ENCODE peak calls at places on chromosomes 5 and 9, in ten cellular contexts. One of them, this sample, is unnamed.

GRCh38 chr9:99491408-99492259 is 269.6 kb downstream of the SEC61B start:
- DNase-seq in adrenal gland: no peak
- DNase-seq in cardiac muscle cell: no peak
- DNase-seq in Peyer's patch: no peak
- DNase-seq in colonic mucosa: no peak
- DNase-seq in Calu3: no peak
- DNase-seq in tibial nerve: no peak
- DNase-seq in MCF 10A: no peak
- DNase-seq in A673: no peak
- DNase-seq in psoas muscle: no peak
- DNase-seq in this sample: peak; percentile 4

GRCh38 chr5:83492331-83492730 is 20.8 kb downstream of the VCAN start:
- DNase-seq in adrenal gland: no peak
- DNase-seq in cardiac muscle cell: no peak
- DNase-seq in Peyer's patch: no peak
- DNase-seq in colonic mucosa: no peak
- DNase-seq in Calu3: no peak
- DNase-seq in tibial nerve: no peak
- DNase-seq in MCF 10A: peak; percentile 31
- DNase-seq in A673: no peak
- DNase-seq in psoas muscle: no peak
- DNase-seq in this sample: no peak

GRCh38 chr5:133824661-133825254 is 143.7 kb downstream of the C5orf15 start:
- DNase-seq in adrenal gland: no peak
- DNase-seq in cardiac muscle cell: no peak
- DNase-seq in Peyer's patch: peak; percentile 44
- DNase-seq in colonic mucosa: no peak
- DNase-seq in Calu3: no peak
- DNase-seq in tibial nerve: no peak
- DNase-seq in MCF 10A: no peak
- DNase-seq in A673: no peak
- DNase-seq in psoas muscle: no peak
- DNase-seq in this sample: no peak

GRCh38 chr9:71210326-71210725 is 88.9 kb upstream of the TRPM3 start:
- DNase-seq in adrenal gland: no peak
- DNase-seq in cardiac muscle cell: no peak
- DNase-seq in Peyer's patch: no peak
- DNase-seq in colonic mucosa: no peak
- DNase-seq in Calu3: no peak
- DNase-seq in tibial nerve: no peak
- DNase-seq in MCF 10A: no peak
- DNase-seq in A673: no peak
- DNase-seq in psoas muscle: no peak
- DNase-seq in this sample: no peak

GRCh38 chr5:151139015-151139414 is 18.6 kb downstream of the ANXA6 start:
- DNase-seq in adrenal gland: no peak
- DNase-seq in cardiac muscle cell: no peak
- DNase-seq in Peyer's patch: no peak
- DNase-seq in colonic mucosa: no peak
- DNase-seq in Calu3: no peak
- DNase-seq in tibial nerve: no peak
- DNase-seq in MCF 10A: no peak
- DNase-seq in A673: no peak
- DNase-seq in psoas muscle: no peak
- DNase-seq in this sample: no peak

GRCh38 chr9:84297162-84297821 is 43.3 kb downstream of the SLC28A3 start:
- DNase-seq in adrenal gland: no peak
- DNase-seq in cardiac muscle cell: no peak
- DNase-seq in Peyer's patch: no peak
- DNase-seq in colonic mucosa: no peak
- DNase-seq in Calu3: no peak
- DNase-seq in tibial nerve: no peak
- DNase-seq in MCF 10A: no peak
- DNase-seq in A673: no peak
- DNase-seq in psoas muscle: no peak
- DNase-seq in this sample: no peak

GRCh38 chr5:93273176-93273575 is 307.8 kb downstream of the NR2F1-AS1 start:
- DNase-seq in adrenal gland: no peak
- DNase-seq in cardiac muscle cell: no peak
- DNase-seq in Peyer's patch: no peak
- DNase-seq in colonic mucosa: no peak
- DNase-seq in Calu3: no peak
- DNase-seq in tibial nerve: no peak
- DNase-seq in MCF 10A: peak; percentile 51
- DNase-seq in A673: no peak
- DNase-seq in psoas muscle: no peak
- DNase-seq in this sample: no peak

GRCh38 chr5:8839361-8840055 is 706.4 kb downstream of the SEMA5A start:
- DNase-seq in adrenal gland: no peak
- DNase-seq in cardiac muscle cell: no peak
- DNase-seq in Peyer's patch: no peak
- DNase-seq in colonic mucosa: no peak
- DNase-seq in Calu3: no peak
- DNase-seq in tibial nerve: peak; percentile 34
- DNase-seq in MCF 10A: no peak
- DNase-seq in A673: no peak
- DNase-seq in psoas muscle: no peak
- DNase-seq in this sample: no peak

GRCh38 chr5:77295863-77296378 is 85.4 kb downstream of the PDE8B start:
- DNase-seq in adrenal gland: no peak
- DNase-seq in cardiac muscle cell: no peak
- DNase-seq in Peyer's patch: no peak
- DNase-seq in colonic mucosa: no peak
- DNase-seq in Calu3: no peak
- DNase-seq in tibial nerve: no peak
- DNase-seq in MCF 10A: no peak
- DNase-seq in A673: no peak
- DNase-seq in psoas muscle: no peak
- DNase-seq in this sample: no peak

GRCh38 chr9:108551030-108551964 is 304.5 kb downstream of the ACTL7B start:
- DNase-seq in adrenal gland: peak; percentile 61
- DNase-seq in cardiac muscle cell: no peak
- DNase-seq in Peyer's patch: no peak
- DNase-seq in colonic mucosa: no peak
- DNase-seq in Calu3: peak; percentile 53
- DNase-seq in tibial nerve: no peak
- DNase-seq in MCF 10A: peak; percentile 97
- DNase-seq in A673: peak; percentile 84
- DNase-seq in psoas muscle: peak; percentile 65
- DNase-seq in this sample: peak; percentile 11

GRCh38 chr9:122227576-122227903 is 1.2 kb downstream of the LHX6 start:
- DNase-seq in adrenal gland: no peak
- DNase-seq in cardiac muscle cell: no peak
- DNase-seq in Peyer's patch: no peak
- DNase-seq in colonic mucosa: no peak
- DNase-seq in Calu3: no peak
- DNase-seq in tibial nerve: no peak
- DNase-seq in MCF 10A: no peak
- DNase-seq in A673: no peak
- DNase-seq in psoas muscle: no peak
- DNase-seq in this sample: no peak

DNA sequence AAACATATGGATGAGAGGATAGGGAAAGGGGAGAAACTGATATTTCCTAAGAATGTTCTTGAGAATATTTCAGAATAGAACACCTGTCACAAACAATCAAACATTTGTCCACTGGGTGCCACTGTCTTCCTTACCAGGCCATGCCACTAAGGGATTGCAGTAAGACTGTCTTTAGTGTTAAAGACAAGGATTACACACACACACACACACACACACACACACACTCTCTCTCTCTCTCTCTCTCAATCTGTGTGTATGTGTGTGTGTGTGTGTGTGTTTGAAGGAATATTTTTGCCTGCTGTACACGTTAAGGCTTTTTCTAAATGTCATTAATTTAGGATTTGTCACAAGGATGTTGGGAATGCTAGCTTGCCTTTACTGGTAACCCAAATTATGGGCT is 54.4 kb downstream of the CCDC192 start:
- DNase-seq in adrenal gland: peak; percentile 52
- DNase-seq in cardiac muscle cell: peak; percentile 24
- DNase-seq in Peyer's patch: peak; percentile 56
- DNase-seq in colonic mucosa: peak; percentile 69
- DNase-seq in Calu3: peak; percentile 77
- DNase-seq in tibial nerve: no peak
- DNase-seq in MCF 10A: peak; percentile 74
- DNase-seq in A673: peak; percentile 19
- DNase-seq in psoas muscle: no peak
- DNase-seq in this sample: peak; percentile 55
- TF ChIP-seq CTCF in adrenal gland: peak; percentile 67
- TF ChIP-seq CTCF in cardiac muscle cell: peak; percentile 37
- TF ChIP-seq CTCF in Peyer's patch: no peak
- TF ChIP-seq CTCF in colonic mucosa: peak; percentile 44
- TF ChIP-seq CTCF in Calu3: peak; percentile 86
- TF ChIP-seq CTCF in tibial nerve: peak; percentile 34
- TF ChIP-seq CTCF in MCF 10A: peak; percentile 64
- TF ChIP-seq CTCF in A673: peak; percentile 28
- TF ChIP-seq CTCF in psoas muscle: peak; percentile 56
- TF ChIP-seq CTCF in this sample: peak; percentile 8

GRCh38 chr5:82349651-82350050 is 71.5 kb upstream of the RPS23 start:
- DNase-seq in adrenal gland: no peak
- DNase-seq in cardiac muscle cell: peak; percentile 54
- DNase-seq in Peyer's patch: no peak
- DNase-seq in colonic mucosa: peak; percentile 34
- DNase-seq in Calu3: peak; percentile 56
- DNase-seq in tibial nerve: no peak
- DNase-seq in MCF 10A: peak; percentile 52
- DNase-seq in A673: peak; percentile 57
- DNase-seq in psoas muscle: peak; percentile 66
- DNase-seq in this sample: peak; percentile 49
- TF ChIP-seq CTCF in adrenal gland: no peak
- TF ChIP-seq CTCF in cardiac muscle cell: peak; percentile 42
- TF ChIP-seq CTCF in Peyer's patch: no peak
- TF ChIP-seq CTCF in colonic mucosa: peak; percentile 23
- TF ChIP-seq CTCF in Calu3: peak; percentile 35
- TF ChIP-seq CTCF in tibial nerve: peak; percentile 34
- TF ChIP-seq CTCF in MCF 10A: peak; percentile 22
- TF ChIP-seq CTCF in A673: peak; percentile 77
- TF ChIP-seq CTCF in psoas muscle: no peak
- TF ChIP-seq CTCF in this sample: peak; percentile 70

GRCh38 chr5:6371079-6371810 is 7.1 kb downstream of the MED10 start:
- DNase-seq in adrenal gland: peak; percentile 8
- DNase-seq in cardiac muscle cell: no peak
- DNase-seq in Peyer's patch: no peak
- DNase-seq in colonic mucosa: no peak
- DNase-seq in Calu3: no peak
- DNase-seq in tibial nerve: no peak
- DNase-seq in MCF 10A: no peak
- DNase-seq in A673: no peak
- DNase-seq in psoas muscle: no peak
- DNase-seq in this sample: no peak
- TF ChIP-seq CTCF in adrenal gland: no peak
- TF ChIP-seq CTCF in cardiac muscle cell: no peak
- TF ChIP-seq CTCF in Peyer's patch: no peak
- TF ChIP-seq CTCF in colonic mucosa: no peak
- TF ChIP-seq CTCF in Calu3: no peak
- TF ChIP-seq CTCF in tibial nerve: no peak
- TF ChIP-seq CTCF in MCF 10A: no peak
- TF ChIP-seq CTCF in A673: no peak
- TF ChIP-seq CTCF in psoas muscle: no peak
- TF ChIP-seq CTCF in this sample: no peak

DNA sequence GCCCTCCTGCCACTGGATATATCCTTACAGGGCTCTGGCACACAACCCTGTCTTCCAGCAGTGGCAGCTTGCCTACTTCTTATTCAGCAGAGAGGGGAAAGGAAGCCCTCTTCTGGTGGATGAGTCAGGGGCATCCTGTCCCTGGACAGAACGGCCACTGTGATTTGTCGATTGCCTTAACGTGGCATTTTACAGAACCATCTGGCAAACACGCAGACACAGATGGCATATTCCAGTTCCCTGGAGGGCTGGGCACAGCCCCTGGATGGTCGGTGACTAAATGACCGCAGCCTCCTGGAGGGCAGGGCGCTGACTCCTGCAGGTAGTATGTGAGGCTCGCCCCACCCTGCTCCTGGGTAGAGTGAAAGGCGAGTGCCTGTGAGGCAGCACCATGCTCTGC is 62.1 kb downstream of the DCP2 start:
- DNase-seq in adrenal gland: peak; percentile 38
- DNase-seq in cardiac muscle cell: no peak
- DNase-seq in Peyer's patch: no peak
- DNase-seq in colonic mucosa: no peak
- DNase-seq in Calu3: no peak
- DNase-seq in tibial nerve: no peak
- DNase-seq in MCF 10A: peak; percentile 73
- DNase-seq in A673: peak; percentile 11
- DNase-seq in psoas muscle: no peak
- DNase-seq in this sample: peak; percentile 18
- TF ChIP-seq CTCF in adrenal gland: no peak
- TF ChIP-seq CTCF in cardiac muscle cell: peak; percentile 14
- TF ChIP-seq CTCF in Peyer's patch: no peak
- TF ChIP-seq CTCF in colonic mucosa: no peak
- TF ChIP-seq CTCF in Calu3: no peak
- TF ChIP-seq CTCF in tibial nerve: no peak
- TF ChIP-seq CTCF in MCF 10A: no peak
- TF ChIP-seq CTCF in A673: peak; percentile 17
- TF ChIP-seq CTCF in psoas muscle: no peak
- TF ChIP-seq CTCF in this sample: no peak

GRCh38 chr5:171750316-171750788 is 35.3 kb upstream of the SMIM23 start:
- DNase-seq in adrenal gland: peak; percentile 38
- DNase-seq in cardiac muscle cell: peak; percentile 41
- DNase-seq in Peyer's patch: no peak
- DNase-seq in colonic mucosa: peak; percentile 21
- DNase-seq in Calu3: peak; percentile 35
- DNase-seq in tibial nerve: peak; percentile 42
- DNase-seq in MCF 10A: peak; percentile 86
- DNase-seq in A673: peak; percentile 13
- DNase-seq in psoas muscle: peak; percentile 83
- DNase-seq in this sample: peak; percentile 42
- TF ChIP-seq CTCF in adrenal gland: no peak
- TF ChIP-seq CTCF in cardiac muscle cell: no peak
- TF ChIP-seq CTCF in Peyer's patch: no peak
- TF ChIP-seq CTCF in colonic mucosa: no peak
- TF ChIP-seq CTCF in Calu3: no peak
- TF ChIP-seq CTCF in tibial nerve: no peak
- TF ChIP-seq CTCF in MCF 10A: peak; percentile 12
- TF ChIP-seq CTCF in A673: peak; percentile 35
- TF ChIP-seq CTCF in psoas muscle: no peak
- TF ChIP-seq CTCF in this sample: peak; percentile 58

DNA sequence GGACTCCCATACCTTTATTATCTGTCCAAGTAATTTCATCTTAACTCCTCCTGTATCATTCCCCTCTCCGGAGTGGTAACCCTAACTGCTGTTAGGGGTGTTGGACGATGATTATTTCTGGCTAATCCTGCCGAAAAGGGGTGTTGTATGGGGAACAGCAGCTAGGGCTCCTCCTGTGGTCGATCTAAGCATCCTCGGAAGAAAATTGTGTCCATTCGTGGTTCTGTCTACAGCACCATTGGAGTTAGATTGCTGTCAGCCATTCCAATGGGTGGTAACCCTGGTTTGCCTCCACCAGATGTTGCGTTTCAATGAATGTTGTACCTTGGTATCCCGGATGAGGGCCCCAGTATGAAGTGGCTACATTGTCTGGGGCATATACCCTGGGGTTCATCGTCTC is 35.6 kb upstream of the LMNB1 start:
- DNase-seq in adrenal gland: no peak
- DNase-seq in cardiac muscle cell: no peak
- DNase-seq in Peyer's patch: no peak
- DNase-seq in colonic mucosa: no peak
- DNase-seq in Calu3: no peak
- DNase-seq in tibial nerve: no peak
- DNase-seq in MCF 10A: no peak
- DNase-seq in A673: no peak
- DNase-seq in psoas muscle: no peak
- DNase-seq in this sample: no peak
- TF ChIP-seq CTCF in adrenal gland: no peak
- TF ChIP-seq CTCF in cardiac muscle cell: no peak
- TF ChIP-seq CTCF in Peyer's patch: no peak
- TF ChIP-seq CTCF in colonic mucosa: no peak
- TF ChIP-seq CTCF in Calu3: no peak
- TF ChIP-seq CTCF in tibial nerve: no peak
- TF ChIP-seq CTCF in MCF 10A: no peak
- TF ChIP-seq CTCF in A673: no peak
- TF ChIP-seq CTCF in psoas muscle: no peak
- TF ChIP-seq CTCF in this sample: no peak

GRCh38 chr5:180868960-180869359 is 7.9 kb upstream of the ZFP62 start:
- DNase-seq in adrenal gland: peak; percentile 72
- DNase-seq in cardiac muscle cell: peak; percentile 56
- DNase-seq in Peyer's patch: peak; percentile 95
- DNase-seq in colonic mucosa: peak; percentile 99
- DNase-seq in Calu3: peak; percentile 92
- DNase-seq in tibial nerve: peak; percentile 97
- DNase-seq in MCF 10A: peak; percentile 91
- DNase-seq in A673: peak; percentile 70
- DNase-seq in psoas muscle: peak; percentile 84
- DNase-seq in this sample: peak; percentile 78
- TF ChIP-seq CTCF in adrenal gland: peak; percentile 69
- TF ChIP-seq CTCF in cardiac muscle cell: peak; percentile 86
- TF ChIP-seq CTCF in Peyer's patch: peak; percentile 61
- TF ChIP-seq CTCF in colonic mucosa: peak; percentile 78
- TF ChIP-seq CTCF in Calu3: peak; percentile 83
- TF ChIP-seq CTCF in tibial nerve: peak; percentile 72
- TF ChIP-seq CTCF in MCF 10A: peak; percentile 94
- TF ChIP-seq CTCF in A673: peak; percentile 79
- TF ChIP-seq CTCF in psoas muscle: peak; percentile 67
- TF ChIP-seq CTCF in this sample: peak; percentile 87